ENCODE peak calls at places on chromosomes 3 and 15, in four cellular contexts. J, W, X and K are unnamed samples.

GRCh38 chr15:35858707-35859106 is 312.7 kb upstream of the DPH6 start:
- DNase-seq in J (no peak), W (no peak), X (no peak), K (no peak)

GRCh38 chr3:103048371-103048722 is 613.5 kb downstream of the ZPLD1 start:
- DNase-seq in J (no peak), W (no peak), X (peak), K (no peak)

GRCh38 chr3:107662586-107662985 is 139.8 kb downstream of the BBX start:
- DNase-seq in J (no peak), W (peak), X (no peak), K (no peak)

GRCh38 chr3:109413049-109413448 is 75.7 kb upstream of the DPPA4 start:
- DNase-seq in J (no peak), W (no peak), X (peak), K (no peak)

GRCh38 chr15:55868707-55869106 is 124.7 kb downstream of the NEDD4 start:
- DNase-seq in J (no peak), W (peak), X (peak), K (no peak)

GRCh38 chr3:52754373-52754772 is 16.4 kb downstream of the NEK4 start:
- DNase-seq in J (no peak), W (no peak), X (no peak), K (no peak)

GRCh38 chr3:162437480-162437879 is 940.9 kb downstream of the OTOL1 start:
- DNase-seq in J (no peak), W (peak), X (peak), K (peak)

GRCh38 chr3:190562866-190563525 is 49.1 kb downstream of the IL1RAP start:
- DNase-seq in J (no peak), W (no peak), X (no peak), K (no peak)

GRCh38 chr3:23889401-23889800 is 27.4 kb downstream of the NKIRAS1 start:
- DNase-seq in J (no peak), W (no peak), X (no peak), K (no peak)

GRCh38 chr3:12479919-12480425 is 4.3 kb upstream of the TSEN2 start:
- DNase-seq in J (no peak), W (peak), X (peak), K (peak)

GRCh38 chr15:62449638-62450037 is 284.6 kb upstream of the C2CD4B start:
- DNase-seq in J (no peak), W (no peak), X (no peak), K (no peak)

GRCh38 chr3:140527156-140527555 is 150.7 kb upstream of the TRIM42 start:
- DNase-seq in J (no peak), W (no peak), X (no peak), K (no peak)